ENCODE peak calls at places on chromosomes 4 and X, in seven cellular contexts. K is substantia nigra; Z is C1 segment of cervical spinal cord; Q is T-helper 1 cell; V is activated CD8-positive, alpha-beta memory T cell treated with anti-CD3 and anti-CD28 coated beads for 1 hour; X is left ventricle myocardium inferior; C is cardiac muscle cell. L is an unnamed sample.

GRCh38 chr4:98603683-98604573 is 54.5 kb downstream of the TSPAN5 start:
- DNase-seq in K (no peak), Z (no peak), Q (no peak), V (no peak), X (no peak), C (no peak), L (no peak)

GRCh38 chrX:14409341-14409740 is 120.0 kb upstream of the GLRA2 start:
- DNase-seq in K (no peak), Z (no peak), Q (no peak), V (no peak), X (no peak), C (no peak), L (no peak)

GRCh38 chr4:110982486-110982885 is 359.6 kb upstream of the PITX2 start:
- DNase-seq in K (no peak), Z (no peak), Q (no peak), V (no peak), X (no peak), C (no peak), L (no peak)

GRCh38 chr4:34293459-34293858 is 1950.9 kb downstream of the ARAP2 start:
- DNase-seq in K (no peak), Z (no peak), Q (no peak), V (no peak), X (no peak), C (no peak), L (no peak)

GRCh38 chr4:152785639-152786517 is 6.1 kb downstream of the ARFIP1 start:
- DNase-seq in K (no peak), Z (no peak), Q (no peak), V (no peak), X (no peak), C (no peak), L (no peak)

GRCh38 chrX:42459735-42460134 is 318.2 kb downstream of the PPP1R2C start:
- DNase-seq in K (no peak), Z (no peak), Q (no peak), V (no peak), X (no peak), C (no peak), L (no peak)

GRCh38 chrX:16368696-16369095 is 201.4 kb downstream of the MAGEB17 start:
- DNase-seq in K (no peak), Z (no peak), Q (no peak), V (no peak), X (no peak), C (no peak), L (no peak)

GRCh38 chrX:19912-20571 is 261.1 kb upstream of the PLCXD1 start:
- DNase-seq in K (no peak), Z (no peak), Q (no peak), V (no peak), X (no peak), C (no peak), L (no peak)

GRCh38 chr4:7518871-7519637 is 84.3 kb upstream of the PSAPL1 start:
- DNase-seq in K (no peak), Z (no peak), Q (no peak), V (no peak), X (peak; percentile 75), C (no peak), L (peak; percentile 88)

GRCh38 chrX:38220024-38220935 is at the start of gene SRPX:
- DNase-seq in K (no peak), Z (no peak), Q (no peak), V (no peak), X (peak; percentile 30), C (peak; percentile 65), L (peak; percentile 69)

GRCh38 chr4:186621959-186622553 is 66.7 kb upstream of the MTNR1A start:
- DNase-seq in K (no peak), Z (no peak), Q (no peak), V (no peak), X (no peak), C (no peak), L (no peak)

GRCh38 chr4:66564901-66565648 is 894.8 kb upstream of the EPHA5 start:
- DNase-seq in K (no peak), Z (no peak), Q (no peak), V (no peak), X (no peak), C (no peak), L (no peak)

GRCh38 chr4:15753786-15754185 is 24.3 kb upstream of the CD38 start:
- DNase-seq in K (no peak), Z (no peak), Q (no peak), V (no peak), X (peak; percentile 76), C (no peak), L (peak; percentile 77)